ENCODE peak calls at places on chromosomes 7 and 10, in ten cellular contexts. One of them, this sample, is unnamed.

GRCh38 chr10:73648975-73649829 is 6.6 kb downstream of the SYNPO2L start:
- DNase-seq in foreskin keratinocyte: peak
- DNase-seq in AG04450: no peak
- DNase-seq in Panc1: no peak
- DNase-seq in CD4-positive, alpha-beta T cell: no peak
- DNase-seq in upper lobe of right lung: no peak
- DNase-seq in lower lobe of right lung: no peak
- DNase-seq in glutamatergic neuron: no peak
- DNase-seq in lower leg skin: no peak
- DNase-seq in HepG2: peak
- DNase-seq in this sample: no peak

GRCh38 chr10:71088054-71088453 is 124.3 kb upstream of the UNC5B start:
- DNase-seq in HepG2: no peak
- DNase-seq in lower leg skin: peak
- DNase-seq in lower lobe of right lung: no peak
- DNase-seq in upper lobe of right lung: no peak
- DNase-seq in Panc1: no peak
- DNase-seq in AG04450: no peak
- DNase-seq in foreskin keratinocyte: no peak
- DNase-seq in glutamatergic neuron: no peak
- DNase-seq in CD4-positive, alpha-beta T cell: no peak
- DNase-seq in this sample: peak

GRCh38 chr7:87480386-87480785 is 4.9 kb upstream of the ABCB4 start:
- DNase-seq in lower leg skin: no peak
- DNase-seq in foreskin keratinocyte: no peak
- DNase-seq in AG04450: no peak
- DNase-seq in HepG2: no peak
- DNase-seq in glutamatergic neuron: no peak
- DNase-seq in lower lobe of right lung: no peak
- DNase-seq in Panc1: no peak
- DNase-seq in CD4-positive, alpha-beta T cell: no peak
- DNase-seq in upper lobe of right lung: no peak
- DNase-seq in this sample: no peak

GRCh38 chr7:107594961-107595737 is 15.1 kb downstream of the BCAP29 start:
- DNase-seq in CD4-positive, alpha-beta T cell: no peak
- DNase-seq in glutamatergic neuron: no peak
- DNase-seq in foreskin keratinocyte: peak
- DNase-seq in Panc1: peak
- DNase-seq in lower leg skin: no peak
- DNase-seq in lower lobe of right lung: no peak
- DNase-seq in HepG2: no peak
- DNase-seq in upper lobe of right lung: no peak
- DNase-seq in AG04450: peak
- DNase-seq in this sample: peak

GRCh38 chr7:44386139-44386913 is 60.9 kb upstream of the CAMK2B start:
- DNase-seq in AG04450: no peak
- DNase-seq in foreskin keratinocyte: no peak
- DNase-seq in lower lobe of right lung: no peak
- DNase-seq in glutamatergic neuron: no peak
- DNase-seq in CD4-positive, alpha-beta T cell: no peak
- DNase-seq in Panc1: no peak
- DNase-seq in lower leg skin: peak
- DNase-seq in upper lobe of right lung: no peak
- DNase-seq in HepG2: no peak
- DNase-seq in this sample: no peak

GRCh38 chr7:152899482-152900166 is 140.1 kb downstream of the ACTR3B start:
- DNase-seq in Panc1: no peak
- DNase-seq in upper lobe of right lung: peak
- DNase-seq in CD4-positive, alpha-beta T cell: no peak
- DNase-seq in glutamatergic neuron: no peak
- DNase-seq in foreskin keratinocyte: peak
- DNase-seq in lower lobe of right lung: peak
- DNase-seq in HepG2: peak
- DNase-seq in lower leg skin: no peak
- DNase-seq in AG04450: no peak
- DNase-seq in this sample: no peak

GRCh38 chr7:108181073-108181985 is 51.2 kb upstream of the LAMB4 start:
- DNase-seq in lower lobe of right lung: no peak
- DNase-seq in lower leg skin: no peak
- DNase-seq in AG04450: peak
- DNase-seq in foreskin keratinocyte: peak
- DNase-seq in glutamatergic neuron: no peak
- DNase-seq in HepG2: peak
- DNase-seq in Panc1: peak
- DNase-seq in CD4-positive, alpha-beta T cell: no peak
- DNase-seq in upper lobe of right lung: no peak
- DNase-seq in this sample: peak

GRCh38 chr7:20745716-20746115 is 41.0 kb downstream of the SP8 start:
- DNase-seq in CD4-positive, alpha-beta T cell: no peak
- DNase-seq in HepG2: no peak
- DNase-seq in glutamatergic neuron: no peak
- DNase-seq in foreskin keratinocyte: no peak
- DNase-seq in lower lobe of right lung: no peak
- DNase-seq in upper lobe of right lung: no peak
- DNase-seq in Panc1: no peak
- DNase-seq in lower leg skin: no peak
- DNase-seq in AG04450: no peak
- DNase-seq in this sample: no peak

GRCh38 chr10:78634835-78635234 is 433.9 kb upstream of the ZMIZ1 start:
- DNase-seq in Panc1: peak
- DNase-seq in foreskin keratinocyte: no peak
- DNase-seq in HepG2: no peak
- DNase-seq in AG04450: no peak
- DNase-seq in lower lobe of right lung: no peak
- DNase-seq in CD4-positive, alpha-beta T cell: no peak
- DNase-seq in lower leg skin: peak
- DNase-seq in upper lobe of right lung: no peak
- DNase-seq in glutamatergic neuron: no peak
- DNase-seq in this sample: peak

GRCh38 chr7:138063400-138063799 is 12.9 kb upstream of the AKR1D1 start:
- DNase-seq in Panc1: no peak
- DNase-seq in lower leg skin: no peak
- DNase-seq in CD4-positive, alpha-beta T cell: no peak
- DNase-seq in glutamatergic neuron: no peak
- DNase-seq in foreskin keratinocyte: no peak
- DNase-seq in AG04450: no peak
- DNase-seq in upper lobe of right lung: no peak
- DNase-seq in lower lobe of right lung: no peak
- DNase-seq in HepG2: no peak
- DNase-seq in this sample: no peak

GRCh38 chr7:103985565-103986126 is 3.8 kb downstream of the RELN start:
- DNase-seq in foreskin keratinocyte: no peak
- DNase-seq in lower leg skin: no peak
- DNase-seq in Panc1: no peak
- DNase-seq in AG04450: no peak
- DNase-seq in glutamatergic neuron: no peak
- DNase-seq in CD4-positive, alpha-beta T cell: no peak
- DNase-seq in lower lobe of right lung: no peak
- DNase-seq in HepG2: peak
- DNase-seq in upper lobe of right lung: no peak
- DNase-seq in this sample: no peak

GRCh38 chr7:20199015-20199737 is 18.0 kb downstream of the MACC1 start:
- DNase-seq in lower lobe of right lung: peak
- DNase-seq in HepG2: no peak
- DNase-seq in upper lobe of right lung: peak
- DNase-seq in Panc1: no peak
- DNase-seq in foreskin keratinocyte: peak
- DNase-seq in CD4-positive, alpha-beta T cell: no peak
- DNase-seq in lower leg skin: peak
- DNase-seq in glutamatergic neuron: no peak
- DNase-seq in AG04450: peak
- DNase-seq in this sample: peak

DNA sequence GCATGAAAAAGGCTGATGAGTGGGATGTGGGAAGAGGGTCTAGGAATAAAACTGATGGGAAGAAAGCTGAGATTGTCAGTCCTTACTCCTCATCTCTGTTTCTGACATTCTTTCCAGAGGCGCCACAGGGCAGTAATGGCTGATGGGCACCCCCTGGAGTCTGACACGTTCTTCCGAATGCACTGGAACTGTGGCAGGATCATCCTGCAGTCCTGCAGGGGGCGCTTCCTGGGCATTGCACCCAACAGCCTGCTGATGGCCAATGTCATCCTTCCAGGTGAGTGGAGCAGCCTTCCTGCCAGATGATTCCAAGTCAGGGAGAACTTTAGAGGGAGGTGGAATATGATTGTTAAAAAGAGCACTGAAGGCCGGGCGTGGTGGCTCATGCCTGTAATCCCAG is 4.8 kb downstream of the FSCN3 start:
- DNase-seq in AG04450: no peak
- DNase-seq in lower lobe of right lung: no peak
- DNase-seq in Panc1: no peak
- DNase-seq in glutamatergic neuron: no peak
- DNase-seq in CD4-positive, alpha-beta T cell: no peak
- DNase-seq in HepG2: peak
- DNase-seq in foreskin keratinocyte: no peak
- DNase-seq in lower leg skin: no peak
- DNase-seq in upper lobe of right lung: no peak
- DNase-seq in this sample: no peak
- TF ChIP-seq CTCF in AG04450: peak
- TF ChIP-seq CTCF in lower lobe of right lung: peak
- TF ChIP-seq CTCF in Panc1: peak
- TF ChIP-seq CTCF in glutamatergic neuron: no peak
- TF ChIP-seq CTCF in CD4-positive, alpha-beta T cell: no peak
- TF ChIP-seq CTCF in HepG2: peak
- TF ChIP-seq CTCF in foreskin keratinocyte: peak
- TF ChIP-seq CTCF in lower leg skin: no peak
- TF ChIP-seq CTCF in upper lobe of right lung: peak
- TF ChIP-seq CTCF in this sample: peak

GRCh38 chr7:29763266-29763665 is 43.0 kb upstream of the WIPF3 start:
- DNase-seq in glutamatergic neuron: no peak
- DNase-seq in AG04450: no peak
- DNase-seq in HepG2: no peak
- DNase-seq in upper lobe of right lung: no peak
- DNase-seq in Panc1: no peak
- DNase-seq in lower lobe of right lung: no peak
- DNase-seq in CD4-positive, alpha-beta T cell: no peak
- DNase-seq in foreskin keratinocyte: peak
- DNase-seq in lower leg skin: no peak
- DNase-seq in this sample: no peak

GRCh38 chr7:29765392-29765979 is 40.8 kb upstream of the WIPF3 start:
- DNase-seq in AG04450: no peak
- DNase-seq in Panc1: no peak
- DNase-seq in foreskin keratinocyte: no peak
- DNase-seq in lower lobe of right lung: no peak
- DNase-seq in CD4-positive, alpha-beta T cell: no peak
- DNase-seq in lower leg skin: no peak
- DNase-seq in upper lobe of right lung: no peak
- DNase-seq in glutamatergic neuron: no peak
- DNase-seq in HepG2: no peak
- DNase-seq in this sample: no peak

DNA sequence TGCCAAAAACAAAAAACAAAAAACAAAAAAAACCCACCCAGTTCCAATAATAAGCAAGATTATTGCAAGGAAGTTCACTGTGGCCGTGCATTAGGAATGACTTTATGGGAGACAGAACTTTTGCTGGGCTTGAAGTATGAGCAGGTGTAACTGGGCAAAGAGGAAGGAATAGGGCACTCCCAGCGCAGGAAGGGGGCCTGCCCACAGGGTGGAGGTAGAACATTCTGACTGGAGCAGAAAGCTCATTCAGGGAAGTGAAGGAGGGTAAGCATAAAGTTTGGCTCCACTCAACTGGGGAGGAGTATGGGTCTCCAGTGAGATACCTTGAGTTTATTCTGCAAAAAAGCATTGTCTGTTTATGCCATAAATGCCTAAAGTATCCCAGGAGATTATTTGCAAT is 42.1 kb upstream of the WIPF3 start:
- DNase-seq in HepG2: no peak
- DNase-seq in upper lobe of right lung: no peak
- DNase-seq in AG04450: no peak
- DNase-seq in lower lobe of right lung: no peak
- DNase-seq in glutamatergic neuron: no peak
- DNase-seq in lower leg skin: no peak
- DNase-seq in CD4-positive, alpha-beta T cell: no peak
- DNase-seq in foreskin keratinocyte: no peak
- DNase-seq in Panc1: no peak
- DNase-seq in this sample: no peak
- TF ChIP-seq CTCF in HepG2: peak
- TF ChIP-seq CTCF in upper lobe of right lung: no peak
- TF ChIP-seq CTCF in AG04450: no peak
- TF ChIP-seq CTCF in lower lobe of right lung: no peak
- TF ChIP-seq CTCF in glutamatergic neuron: no peak
- TF ChIP-seq CTCF in lower leg skin: no peak
- TF ChIP-seq CTCF in CD4-positive, alpha-beta T cell: no peak
- TF ChIP-seq CTCF in foreskin keratinocyte: peak
- TF ChIP-seq CTCF in Panc1: peak
- TF ChIP-seq CTCF in this sample: no peak

GRCh38 chr10:66277481-66277880 is 648.4 kb upstream of the LRRTM3 start:
- DNase-seq in lower lobe of right lung: no peak
- DNase-seq in AG04450: no peak
- DNase-seq in glutamatergic neuron: no peak
- DNase-seq in Panc1: no peak
- DNase-seq in lower leg skin: no peak
- DNase-seq in CD4-positive, alpha-beta T cell: no peak
- DNase-seq in HepG2: no peak
- DNase-seq in foreskin keratinocyte: no peak
- DNase-seq in upper lobe of right lung: no peak
- DNase-seq in this sample: no peak
- TF ChIP-seq CTCF in lower lobe of right lung: no peak
- TF ChIP-seq CTCF in AG04450: peak
- TF ChIP-seq CTCF in glutamatergic neuron: peak
- TF ChIP-seq CTCF in Panc1: peak
- TF ChIP-seq CTCF in lower leg skin: no peak
- TF ChIP-seq CTCF in CD4-positive, alpha-beta T cell: no peak
- TF ChIP-seq CTCF in HepG2: no peak
- TF ChIP-seq CTCF in foreskin keratinocyte: peak
- TF ChIP-seq CTCF in upper lobe of right lung: no peak
- TF ChIP-seq CTCF in this sample: no peak

GRCh38 chr10:48291190-48291589 is 15.3 kb upstream of the MAPK8 start:
- DNase-seq in lower leg skin: no peak
- DNase-seq in lower lobe of right lung: no peak
- DNase-seq in Panc1: no peak
- DNase-seq in CD4-positive, alpha-beta T cell: no peak
- DNase-seq in glutamatergic neuron: no peak
- DNase-seq in AG04450: no peak
- DNase-seq in upper lobe of right lung: no peak
- DNase-seq in HepG2: peak
- DNase-seq in foreskin keratinocyte: no peak
- DNase-seq in this sample: no peak

GRCh38 chr10:48288661-48289060 is 14.2 kb upstream of the FRMPD2 start:
- DNase-seq in lower leg skin: no peak
- DNase-seq in AG04450: no peak
- DNase-seq in HepG2: no peak
- DNase-seq in upper lobe of right lung: no peak
- DNase-seq in Panc1: no peak
- DNase-seq in CD4-positive, alpha-beta T cell: no peak
- DNase-seq in lower lobe of right lung: no peak
- DNase-seq in foreskin keratinocyte: no peak
- DNase-seq in glutamatergic neuron: no peak
- DNase-seq in this sample: no peak

GRCh38 chr10:48290286-48290685 is 15.8 kb upstream of the FRMPD2 start:
- DNase-seq in lower leg skin: no peak
- DNase-seq in glutamatergic neuron: no peak
- DNase-seq in HepG2: no peak
- DNase-seq in lower lobe of right lung: no peak
- DNase-seq in upper lobe of right lung: no peak
- DNase-seq in foreskin keratinocyte: peak
- DNase-seq in AG04450: no peak
- DNase-seq in CD4-positive, alpha-beta T cell: no peak
- DNase-seq in Panc1: no peak
- DNase-seq in this sample: no peak

GRCh38 chr10:48287417-48288391 is 13.2 kb upstream of the FRMPD2 start:
- DNase-seq in lower lobe of right lung: no peak
- DNase-seq in AG04450: no peak
- DNase-seq in CD4-positive, alpha-beta T cell: no peak
- DNase-seq in lower leg skin: peak
- DNase-seq in Panc1: no peak
- DNase-seq in HepG2: no peak
- DNase-seq in upper lobe of right lung: peak
- DNase-seq in glutamatergic neuron: no peak
- DNase-seq in foreskin keratinocyte: no peak
- DNase-seq in this sample: no peak

GRCh38 chr10:48289652-48290238 is 15.2 kb upstream of the FRMPD2 start:
- DNase-seq in Panc1: peak
- DNase-seq in upper lobe of right lung: no peak
- DNase-seq in CD4-positive, alpha-beta T cell: peak
- DNase-seq in glutamatergic neuron: peak
- DNase-seq in lower lobe of right lung: peak
- DNase-seq in foreskin keratinocyte: peak
- DNase-seq in lower leg skin: peak
- DNase-seq in AG04450: no peak
- DNase-seq in HepG2: peak
- DNase-seq in this sample: peak
- TF ChIP-seq CTCF in Panc1: peak
- TF ChIP-seq CTCF in upper lobe of right lung: peak
- TF ChIP-seq CTCF in CD4-positive, alpha-beta T cell: peak
- TF ChIP-seq CTCF in glutamatergic neuron: peak
- TF ChIP-seq CTCF in lower lobe of right lung: peak
- TF ChIP-seq CTCF in foreskin keratinocyte: peak
- TF ChIP-seq CTCF in lower leg skin: no peak
- TF ChIP-seq CTCF in AG04450: peak
- TF ChIP-seq CTCF in HepG2: peak
- TF ChIP-seq CTCF in this sample: peak

This sample was measured in fibroblast of pulmonary artery.